ENCODE peak calls at places on chromosomes 11 and 22, in ten cellular contexts. U, H, J, Q, A, T, W, I, K and G are unnamed samples.

GRCh38 chr11:93196816-93197382 is 892 bp downstream of the SLC36A4 start:
- DNase-seq in U (peak), H (peak), J (no peak), Q (no peak), A (no peak), T (no peak), W (no peak), I (no peak), K (no peak), G (peak)

GRCh38 chr11:132853886-132854285 is 678.4 kb downstream of the OPCML start:
- DNase-seq in U (no peak), H (no peak), J (no peak), Q (no peak), A (no peak), T (no peak), W (no peak), I (no peak), K (no peak), G (no peak)

GRCh38 chr11:12293486-12293885 is 83.9 kb upstream of the PARVA start:
- DNase-seq in U (no peak), H (no peak), J (no peak), Q (no peak), A (no peak), T (no peak), W (no peak), I (no peak), K (no peak), G (no peak)

GRCh38 chr11:75013051-75013450 is 24.3 kb downstream of the NEU3 start:
- DNase-seq in U (peak), H (peak), J (no peak), Q (no peak), A (peak), T (no peak), W (no peak), I (no peak), K (no peak), G (no peak)

GRCh38 chr22:37162221-37163095 is 12.7 kb upstream of the IL2RB start:
- DNase-seq in U (no peak), H (no peak), J (no peak), Q (peak), A (no peak), T (peak), W (peak), I (peak), K (peak), G (no peak)

GRCh38 chr22:17695986-17696385 is 57.4 kb downstream of the BCL2L13 start:
- DNase-seq in U (no peak), H (no peak), J (no peak), Q (no peak), A (no peak), T (no peak), W (no peak), I (no peak), K (no peak), G (no peak)

GRCh38 chr11:44968510-44968909 is 17.8 kb upstream of the TP53I11 start:
- DNase-seq in U (no peak), H (no peak), J (no peak), Q (no peak), A (no peak), T (no peak), W (no peak), I (no peak), K (no peak), G (no peak)

GRCh38 chr11:18452927-18453326 is 2.7 kb upstream of the LDHAL6A start:
- DNase-seq in U (peak), H (peak), J (no peak), Q (no peak), A (peak), T (no peak), W (no peak), I (no peak), K (no peak), G (peak)

GRCh38 chr22:48979482-48979881 is 848.2 kb downstream of the BRD1 start:
- DNase-seq in U (no peak), H (no peak), J (no peak), Q (no peak), A (no peak), T (no peak), W (no peak), I (no peak), K (no peak), G (no peak)

GRCh38 chr11:6468712-6469495 is 4.8 kb downstream of the TRIM3 start:
- DNase-seq in U (peak), H (peak), J (peak), Q (peak), A (peak), T (peak), W (no peak), I (no peak), K (no peak), G (peak)

GRCh38 chr11:70338594-70338993 is 59.7 kb upstream of the CTTN start:
- DNase-seq in U (no peak), H (no peak), J (no peak), Q (no peak), A (no peak), T (no peak), W (no peak), I (no peak), K (no peak), G (no peak)

GRCh38 chr11:120579601-120580000 is 68.1 kb downstream of the GRIK4 start:
- DNase-seq in U (no peak), H (no peak), J (no peak), Q (no peak), A (no peak), T (no peak), W (no peak), I (no peak), K (no peak), G (no peak)

GRCh38 chr11:78870655-78871054 is 296.0 kb upstream of the NARS2 start:
- DNase-seq in U (no peak), H (no peak), J (no peak), Q (no peak), A (no peak), T (no peak), W (no peak), I (no peak), K (no peak), G (no peak)

GRCh38 chr11:118088531-118088930 is 1.8 kb upstream of the SMIM35 start:
- DNase-seq in U (peak), H (no peak), J (no peak), Q (peak), A (no peak), T (no peak), W (no peak), I (no peak), K (no peak), G (no peak)

GRCh38 chr22:39748877-39749276 is 144.7 kb downstream of the ENTHD1 start:
- DNase-seq in U (peak), H (peak), J (peak), Q (no peak), A (peak), T (no peak), W (no peak), I (no peak), K (no peak), G (no peak)